ENCODE peak calls at places on chromosomes 6 and 20, in four cellular contexts. U is lower leg skin, T is OCI-LY7, J is breast epithelium. L is an unnamed sample.

GRCh38 chr6:143468026-143468425 is 17.4 kb downstream of the PEX3 start:
- DNase-seq in U (no peak), J (no peak), T (no peak), L (no peak)

GRCh38 chr6:139762587-139763031 is 388.2 kb upstream of the CITED2 start:
- DNase-seq in U (no peak), T (no peak), J (no peak), L (no peak)

GRCh38 chr6:19866900-19867627 is 29.9 kb downstream of the ID4 start:
- DNase-seq in T (no peak), J (no peak), U (no peak), L (no peak)

GRCh38 chr6:132611616-132612015 is 12.5 kb downstream of the TAAR2 start:
- DNase-seq in T (no peak), U (no peak), J (no peak), L (no peak)

GRCh38 chr6:27138837-27139752 is 108.4 kb upstream of the PRSS16 start:
- DNase-seq in J (no peak), T (peak), U (no peak), L (no peak)

GRCh38 chr20:47125553-47126373 is 230.7 kb downstream of the ZMYND8 start:
- DNase-seq in U (peak), T (no peak), J (peak), L (peak)

GRCh38 chr20:44429419-44430269 is 46.0 kb upstream of the TTPAL start:
- DNase-seq in U (no peak), J (no peak), T (no peak), L (no peak)

GRCh38 chr6:2563635-2564034 is 187.1 kb downstream of the MYLK4 start:
- DNase-seq in T (no peak), U (no peak), J (no peak), L (no peak)

GRCh38 chr6:7185561-7185960 is 77.8 kb downstream of the RREB1 start:
- DNase-seq in J (no peak), U (no peak), T (no peak), L (no peak)

GRCh38 chr6:169723991-169724553 is at the start of gene PHF10:
- DNase-seq in J (no peak), T (peak), U (no peak), L (no peak)

GRCh38 chr6:44100088-44100550 is 27.1 kb downstream of the MRPL14 start:
- DNase-seq in T (peak), U (no peak), J (no peak), L (no peak)

GRCh38 chr6:6591778-6592388 is 3.4 kb downstream of the LY86 start:
- DNase-seq in U (no peak), T (peak), J (no peak), L (no peak)

GRCh38 chr6:52964318-52964717 is 30.8 kb downstream of the GSTA4 start:
- DNase-seq in T (no peak), U (no peak), J (no peak), L (no peak)

GRCh38 chr6:84772428-84773132 is 8.2 kb upstream of the TBX18 start:
- DNase-seq in U (no peak), T (no peak), J (no peak), L (no peak)

GRCh38 chr20:64224344-64225165 is 31.0 kb upstream of the PCMTD2 start:
- DNase-seq in J (no peak), U (no peak), T (no peak), L (no peak)

GRCh38 chr6:90045535-90045934 is 151.3 kb downstream of the GJA10 start:
- DNase-seq in U (no peak), J (no peak), T (no peak), L (no peak)

GRCh38 chr6:121523628-121524027 is 88.2 kb downstream of the GJA1 start:
- DNase-seq in J (no peak), U (no peak), T (no peak), L (no peak)

GRCh38 chr6:134111062-134111677 is 58.7 kb upstream of the SLC2A12 start:
- DNase-seq in U (no peak), J (no peak), T (peak), L (no peak)

GRCh38 chr6:137967689-137968467 is 100.8 kb downstream of the TNFAIP3 start:
- DNase-seq in T (no peak), U (no peak), J (no peak), L (no peak)

GRCh38 chr20:15899972-15900371 is 673.3 kb downstream of the KIF16B start:
- DNase-seq in T (no peak), U (no peak), J (no peak), L (no peak)

GRCh38 chr20:24952376-24953203 is 3.5 kb downstream of the CST7 start:
- DNase-seq in J (no peak), T (no peak), U (peak), L (no peak)

GRCh38 chr20:24836900-24837299 is 112.2 kb upstream of the CST7 start:
- DNase-seq in U (no peak), J (no peak), T (no peak), L (no peak)

GRCh38 chr6:144835322-144835721 is 550.2 kb downstream of the UTRN start:
- DNase-seq in J (no peak), U (no peak), T (no peak), L (no peak)

DNA sequence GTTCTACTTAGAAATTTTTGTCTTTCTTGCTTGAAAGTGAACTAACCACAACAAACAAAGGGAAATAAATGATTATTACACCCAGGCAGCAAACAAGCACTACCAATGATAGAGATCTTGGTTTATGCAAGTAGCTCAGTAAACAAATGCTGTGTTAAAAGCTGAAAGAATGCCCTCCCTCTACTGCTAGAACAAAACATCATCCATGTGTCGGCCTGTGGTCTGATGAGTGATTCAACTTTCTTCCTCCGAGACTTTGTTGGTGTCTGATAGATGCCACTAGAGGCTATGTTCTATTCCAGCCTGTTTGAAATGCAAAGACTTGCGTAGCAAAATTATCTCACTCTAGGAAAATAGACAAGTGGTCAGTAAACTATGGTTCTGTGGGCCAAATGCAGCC is 544.9 kb upstream of the BTBD3 start:
- DNase-seq in U (no peak), J (no peak), T (no peak), L (no peak)
- TF ChIP-seq CTCF in U (no peak), J (no peak), T (no peak), L (no peak)

GRCh38 chr6:68400396-68400795 is 234.7 kb upstream of the ADGRB3 start:
- DNase-seq in U (no peak), T (no peak), J (no peak), L (no peak)
- TF ChIP-seq CTCF in U (no peak), T (peak), J (no peak), L (no peak)

GRCh38 chr20:23773127-23773526 is 22.4 kb upstream of the CST1 start:
- DNase-seq in U (no peak), J (no peak), T (no peak), L (no peak)

GRCh38 chr20:23773579-23773978 is 22.8 kb upstream of the CST1 start:
- DNase-seq in T (no peak), J (no peak), U (no peak), L (no peak)

GRCh38 chr20:23774081-23774480 is 23.3 kb upstream of the CST1 start:
- DNase-seq in J (no peak), T (no peak), U (no peak), L (no peak)

GRCh38 chr20:23770384-23770783 is 19.6 kb upstream of the CST1 start:
- DNase-seq in J (no peak), U (no peak), T (no peak), L (no peak)

DNA sequence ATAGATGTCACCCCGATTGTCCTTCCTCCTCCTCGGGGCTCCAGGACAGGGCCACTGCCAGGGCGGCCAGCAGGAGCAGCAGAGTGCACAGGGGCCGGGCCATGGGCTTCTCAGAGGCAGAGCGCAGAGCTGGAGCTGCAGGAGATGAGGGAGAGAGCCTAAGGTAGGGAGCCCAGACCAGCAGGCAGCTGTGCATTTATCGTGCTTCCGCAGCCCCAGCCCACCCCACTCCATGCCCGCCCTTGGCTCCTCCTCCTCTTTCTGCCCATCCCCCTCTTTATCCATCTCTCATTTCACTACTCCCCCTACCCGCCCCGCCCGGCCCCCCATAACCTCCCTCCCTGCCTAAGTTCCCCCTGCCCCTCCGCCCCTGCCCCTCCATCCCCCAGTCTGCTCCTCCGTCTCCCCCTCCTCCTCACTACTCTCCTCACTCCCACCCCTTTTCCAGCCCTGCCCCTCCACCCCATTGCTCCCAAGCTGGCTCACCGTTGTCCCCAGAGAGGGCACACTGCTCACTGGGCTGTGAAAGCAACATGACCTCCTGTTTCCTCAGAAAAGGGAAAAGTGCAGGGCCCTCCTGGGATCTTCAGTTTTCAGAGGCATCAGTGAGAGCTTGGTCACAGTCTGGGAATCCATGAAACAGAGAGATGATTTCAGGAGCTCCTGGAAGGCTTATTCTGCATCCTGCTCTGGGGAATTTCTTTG is 25.5 kb upstream of the CST1 start:
- DNase-seq in J (no peak), T (no peak), U (no peak), L (no peak)
- TF ChIP-seq CTCF in J (no peak), T (no peak), U (no peak), L (no peak)

GRCh38 chr20:20712474-20713243 is at the start of gene RALGAPA2:
- DNase-seq in J (peak), T (peak), U (peak), L (peak)
- TF ChIP-seq CTCF in J (no peak), T (no peak), U (no peak), L (no peak)